ENCODE peak calls at places on chromosomes 5 and 9, in eight cellular contexts. One of them, this sample, is unnamed.

GRCh38 chr9:127397722-127398647 is 1.0 kb downstream of the SLC2A8 start:
- DNase-seq in stimulated activated CD4-positive, alpha-beta T cell treated with anti-CD3 and anti-CD28 coated beads, Interleukin-1b, Interleukin-23, amount 100 ng/mL, for 48 hours: no peak
- DNase-seq in fibroblast of villous mesenchyme: peak
- DNase-seq in right lobe of liver: no peak
- DNase-seq in CD8-positive, alpha-beta T cell: no peak
- DNase-seq in AG20443: peak
- DNase-seq in right cardiac atrium: peak
- DNase-seq in EL: peak
- DNase-seq in this sample: no peak

GRCh38 chr5:74636149-74636548 is 4.4 kb downstream of the ENC1 start:
- DNase-seq in right lobe of liver: no peak
- DNase-seq in stimulated activated CD4-positive, alpha-beta T cell treated with anti-CD3 and anti-CD28 coated beads, Interleukin-1b, Interleukin-23, amount 100 ng/mL, for 48 hours: no peak
- DNase-seq in CD8-positive, alpha-beta T cell: no peak
- DNase-seq in fibroblast of villous mesenchyme: no peak
- DNase-seq in EL: no peak
- DNase-seq in right cardiac atrium: no peak
- DNase-seq in AG20443: no peak
- DNase-seq in this sample: no peak

GRCh38 chr5:1333986-1334385 is 10.9 kb downstream of the CLPTM1L start:
- DNase-seq in fibroblast of villous mesenchyme: no peak
- DNase-seq in AG20443: no peak
- DNase-seq in stimulated activated CD4-positive, alpha-beta T cell treated with anti-CD3 and anti-CD28 coated beads, Interleukin-1b, Interleukin-23, amount 100 ng/mL, for 48 hours: no peak
- DNase-seq in right cardiac atrium: no peak
- DNase-seq in EL: no peak
- DNase-seq in right lobe of liver: no peak
- DNase-seq in CD8-positive, alpha-beta T cell: no peak
- DNase-seq in this sample: no peak

GRCh38 chr9:79256691-79257213 is 315.0 kb upstream of the TLE4 start:
- DNase-seq in EL: peak
- DNase-seq in stimulated activated CD4-positive, alpha-beta T cell treated with anti-CD3 and anti-CD28 coated beads, Interleukin-1b, Interleukin-23, amount 100 ng/mL, for 48 hours: no peak
- DNase-seq in right cardiac atrium: no peak
- DNase-seq in AG20443: peak
- DNase-seq in right lobe of liver: no peak
- DNase-seq in CD8-positive, alpha-beta T cell: no peak
- DNase-seq in fibroblast of villous mesenchyme: peak
- DNase-seq in this sample: peak

GRCh38 chr9:7844283-7844682 is 44.7 kb upstream of the DMAC1 start:
- DNase-seq in fibroblast of villous mesenchyme: no peak
- DNase-seq in AG20443: no peak
- DNase-seq in stimulated activated CD4-positive, alpha-beta T cell treated with anti-CD3 and anti-CD28 coated beads, Interleukin-1b, Interleukin-23, amount 100 ng/mL, for 48 hours: no peak
- DNase-seq in EL: no peak
- DNase-seq in right lobe of liver: no peak
- DNase-seq in right cardiac atrium: no peak
- DNase-seq in CD8-positive, alpha-beta T cell: no peak
- DNase-seq in this sample: no peak

GRCh38 chr5:169717298-169717697 is 80.2 kb downstream of the DOCK2 start:
- DNase-seq in right cardiac atrium: no peak
- DNase-seq in AG20443: no peak
- DNase-seq in CD8-positive, alpha-beta T cell: no peak
- DNase-seq in stimulated activated CD4-positive, alpha-beta T cell treated with anti-CD3 and anti-CD28 coated beads, Interleukin-1b, Interleukin-23, amount 100 ng/mL, for 48 hours: no peak
- DNase-seq in fibroblast of villous mesenchyme: peak
- DNase-seq in EL: peak
- DNase-seq in right lobe of liver: no peak
- DNase-seq in this sample: no peak

GRCh38 chr5:125274211-125274610 is 527.8 kb upstream of the ZNF608 start:
- DNase-seq in CD8-positive, alpha-beta T cell: no peak
- DNase-seq in right cardiac atrium: no peak
- DNase-seq in right lobe of liver: no peak
- DNase-seq in AG20443: no peak
- DNase-seq in stimulated activated CD4-positive, alpha-beta T cell treated with anti-CD3 and anti-CD28 coated beads, Interleukin-1b, Interleukin-23, amount 100 ng/mL, for 48 hours: no peak
- DNase-seq in EL: peak
- DNase-seq in fibroblast of villous mesenchyme: no peak
- DNase-seq in this sample: no peak

GRCh38 chr5:141843156-141843927 is 34.9 kb downstream of the PCDH1 start:
- DNase-seq in right lobe of liver: no peak
- DNase-seq in right cardiac atrium: no peak
- DNase-seq in fibroblast of villous mesenchyme: peak
- DNase-seq in CD8-positive, alpha-beta T cell: no peak
- DNase-seq in EL: peak
- DNase-seq in stimulated activated CD4-positive, alpha-beta T cell treated with anti-CD3 and anti-CD28 coated beads, Interleukin-1b, Interleukin-23, amount 100 ng/mL, for 48 hours: no peak
- DNase-seq in AG20443: no peak
- DNase-seq in this sample: no peak

GRCh38 chr9:108351571-108351970 is 504.2 kb downstream of the ACTL7B start:
- DNase-seq in CD8-positive, alpha-beta T cell: no peak
- DNase-seq in fibroblast of villous mesenchyme: no peak
- DNase-seq in EL: no peak
- DNase-seq in right cardiac atrium: no peak
- DNase-seq in AG20443: no peak
- DNase-seq in stimulated activated CD4-positive, alpha-beta T cell treated with anti-CD3 and anti-CD28 coated beads, Interleukin-1b, Interleukin-23, amount 100 ng/mL, for 48 hours: no peak
- DNase-seq in right lobe of liver: no peak
- DNase-seq in this sample: no peak

GRCh38 chr5:59684388-59685003 is 209.0 kb downstream of the PDE4D start:
- DNase-seq in AG20443: no peak
- DNase-seq in right lobe of liver: no peak
- DNase-seq in fibroblast of villous mesenchyme: no peak
- DNase-seq in right cardiac atrium: no peak
- DNase-seq in stimulated activated CD4-positive, alpha-beta T cell treated with anti-CD3 and anti-CD28 coated beads, Interleukin-1b, Interleukin-23, amount 100 ng/mL, for 48 hours: no peak
- DNase-seq in EL: no peak
- DNase-seq in CD8-positive, alpha-beta T cell: no peak
- DNase-seq in this sample: no peak

GRCh38 chr5:91486638-91487037 is 103.5 kb upstream of the ARRDC3 start:
- DNase-seq in right lobe of liver: no peak
- DNase-seq in fibroblast of villous mesenchyme: peak
- DNase-seq in CD8-positive, alpha-beta T cell: no peak
- DNase-seq in stimulated activated CD4-positive, alpha-beta T cell treated with anti-CD3 and anti-CD28 coated beads, Interleukin-1b, Interleukin-23, amount 100 ng/mL, for 48 hours: no peak
- DNase-seq in EL: peak
- DNase-seq in right cardiac atrium: no peak
- DNase-seq in AG20443: peak
- DNase-seq in this sample: no peak

GRCh38 chr5:29518176-29518575 is 1675.3 kb upstream of the CDH6 start:
- DNase-seq in fibroblast of villous mesenchyme: no peak
- DNase-seq in CD8-positive, alpha-beta T cell: no peak
- DNase-seq in right lobe of liver: no peak
- DNase-seq in AG20443: no peak
- DNase-seq in EL: no peak
- DNase-seq in stimulated activated CD4-positive, alpha-beta T cell treated with anti-CD3 and anti-CD28 coated beads, Interleukin-1b, Interleukin-23, amount 100 ng/mL, for 48 hours: no peak
- DNase-seq in right cardiac atrium: no peak
- DNase-seq in this sample: no peak

GRCh38 chr5:91941590-91941989 is 558.5 kb upstream of the ARRDC3 start:
- DNase-seq in fibroblast of villous mesenchyme: no peak
- DNase-seq in EL: no peak
- DNase-seq in CD8-positive, alpha-beta T cell: no peak
- DNase-seq in right lobe of liver: no peak
- DNase-seq in AG20443: no peak
- DNase-seq in stimulated activated CD4-positive, alpha-beta T cell treated with anti-CD3 and anti-CD28 coated beads, Interleukin-1b, Interleukin-23, amount 100 ng/mL, for 48 hours: no peak
- DNase-seq in right cardiac atrium: no peak
- DNase-seq in this sample: no peak

GRCh38 chr5:65825388-65826328 is 100.7 kb upstream of the ERBIN start:
- DNase-seq in right cardiac atrium: no peak
- DNase-seq in fibroblast of villous mesenchyme: no peak
- DNase-seq in stimulated activated CD4-positive, alpha-beta T cell treated with anti-CD3 and anti-CD28 coated beads, Interleukin-1b, Interleukin-23, amount 100 ng/mL, for 48 hours: no peak
- DNase-seq in EL: no peak
- DNase-seq in AG20443: no peak
- DNase-seq in right lobe of liver: no peak
- DNase-seq in CD8-positive, alpha-beta T cell: no peak
- DNase-seq in this sample: no peak

GRCh38 chr9:37944671-37945481 is 40.9 kb upstream of the SLC25A51 start:
- DNase-seq in CD8-positive, alpha-beta T cell: no peak
- DNase-seq in right lobe of liver: no peak
- DNase-seq in stimulated activated CD4-positive, alpha-beta T cell treated with anti-CD3 and anti-CD28 coated beads, Interleukin-1b, Interleukin-23, amount 100 ng/mL, for 48 hours: no peak
- DNase-seq in AG20443: no peak
- DNase-seq in right cardiac atrium: peak
- DNase-seq in fibroblast of villous mesenchyme: no peak
- DNase-seq in EL: peak
- DNase-seq in this sample: no peak

GRCh38 chr5:170121321-170121720 is 15.6 kb downstream of the FOXI1 start:
- DNase-seq in AG20443: peak
- DNase-seq in CD8-positive, alpha-beta T cell: no peak
- DNase-seq in fibroblast of villous mesenchyme: no peak
- DNase-seq in stimulated activated CD4-positive, alpha-beta T cell treated with anti-CD3 and anti-CD28 coated beads, Interleukin-1b, Interleukin-23, amount 100 ng/mL, for 48 hours: no peak
- DNase-seq in EL: peak
- DNase-seq in right cardiac atrium: no peak
- DNase-seq in right lobe of liver: no peak
- DNase-seq in this sample: no peak

GRCh38 chr9:93028448-93029006 is 30.0 kb upstream of the SUSD3 start:
- DNase-seq in right lobe of liver: no peak
- DNase-seq in EL: no peak
- DNase-seq in AG20443: no peak
- DNase-seq in right cardiac atrium: no peak
- DNase-seq in stimulated activated CD4-positive, alpha-beta T cell treated with anti-CD3 and anti-CD28 coated beads, Interleukin-1b, Interleukin-23, amount 100 ng/mL, for 48 hours: peak
- DNase-seq in CD8-positive, alpha-beta T cell: peak
- DNase-seq in fibroblast of villous mesenchyme: no peak
- DNase-seq in this sample: no peak

GRCh38 chr5:161547573-161548471 is 1.3 kb upstream of the GABRB2 start:
- DNase-seq in AG20443: peak
- DNase-seq in CD8-positive, alpha-beta T cell: no peak
- DNase-seq in right cardiac atrium: no peak
- DNase-seq in EL: no peak
- DNase-seq in stimulated activated CD4-positive, alpha-beta T cell treated with anti-CD3 and anti-CD28 coated beads, Interleukin-1b, Interleukin-23, amount 100 ng/mL, for 48 hours: no peak
- DNase-seq in fibroblast of villous mesenchyme: no peak
- DNase-seq in right lobe of liver: peak
- DNase-seq in this sample: no peak

GRCh38 chr9:18268381-18268780 is 205.6 kb upstream of the ADAMTSL1 start:
- DNase-seq in CD8-positive, alpha-beta T cell: no peak
- DNase-seq in AG20443: peak
- DNase-seq in right lobe of liver: no peak
- DNase-seq in right cardiac atrium: no peak
- DNase-seq in EL: peak
- DNase-seq in stimulated activated CD4-positive, alpha-beta T cell treated with anti-CD3 and anti-CD28 coated beads, Interleukin-1b, Interleukin-23, amount 100 ng/mL, for 48 hours: no peak
- DNase-seq in fibroblast of villous mesenchyme: no peak
- DNase-seq in this sample: no peak

GRCh38 chr5:150155258-150156032 is at the start of gene PDGFRB:
- DNase-seq in right cardiac atrium: peak
- DNase-seq in stimulated activated CD4-positive, alpha-beta T cell treated with anti-CD3 and anti-CD28 coated beads, Interleukin-1b, Interleukin-23, amount 100 ng/mL, for 48 hours: peak
- DNase-seq in CD8-positive, alpha-beta T cell: peak
- DNase-seq in AG20443: peak
- DNase-seq in EL: peak
- DNase-seq in fibroblast of villous mesenchyme: peak
- DNase-seq in right lobe of liver: no peak
- DNase-seq in this sample: no peak

GRCh38 chr9:129506892-129507291 is 114.0 kb downstream of the C9orf50 start:
- DNase-seq in stimulated activated CD4-positive, alpha-beta T cell treated with anti-CD3 and anti-CD28 coated beads, Interleukin-1b, Interleukin-23, amount 100 ng/mL, for 48 hours: no peak
- DNase-seq in CD8-positive, alpha-beta T cell: no peak
- DNase-seq in right cardiac atrium: no peak
- DNase-seq in AG20443: peak
- DNase-seq in right lobe of liver: peak
- DNase-seq in fibroblast of villous mesenchyme: peak
- DNase-seq in EL: peak
- DNase-seq in this sample: no peak

This sample was measured in DMS 273 treated with DMSO at 0.1 percent for 48 hours.